ENCODE peak calls at places on chromosomes 11 and 22, in four cellular contexts. C is tibial nerve, A is stomach, Y is non-pigmented ciliary epithelial cell. K is an unnamed sample.

GRCh38 chr11:96012086-96012824 is 88.3 kb upstream of the MTMR2 start:
- DNase-seq in Y (peak), A (no peak), C (peak), K (no peak)

GRCh38 chr11:128884703-128885338 is 6.3 kb upstream of the KCNJ5 start:
- DNase-seq in A (peak), Y (no peak), C (peak), K (peak)

GRCh38 chr11:123516238-123516637 is 86.2 kb downstream of the GRAMD1B start:
- DNase-seq in A (no peak), Y (no peak), C (no peak), K (no peak)

GRCh38 chr11:126546191-126546590 is 190.7 kb downstream of the ST3GAL4 start:
- DNase-seq in Y (no peak), A (no peak), C (no peak), K (no peak)

GRCh38 chr11:6705905-6706535 is 22.9 kb upstream of the MRPL17 start:
- DNase-seq in A (peak), C (peak), Y (no peak), K (no peak)

GRCh38 chr22:29332886-29333496 is 17.5 kb upstream of the RASL10A start:
- DNase-seq in C (no peak), A (no peak), Y (no peak), K (no peak)

GRCh38 chr22:37549704-37550059 is 10.6 kb upstream of the CDC42EP1 start:
- DNase-seq in A (peak), Y (no peak), C (no peak), K (no peak)

GRCh38 chr22:32515074-32515473 is 40.5 kb downstream of the FBXO7 start:
- DNase-seq in Y (no peak), A (no peak), C (no peak), K (no peak)

GRCh38 chr22:30250713-30251267 is 4.2 kb upstream of the LIF start:
- DNase-seq in C (no peak), A (peak), Y (no peak), K (no peak)

GRCh38 chr11:64918056-64918455 is 1.0 kb upstream of the ATG2A start:
- DNase-seq in Y (no peak), A (no peak), C (no peak), K (no peak)

GRCh38 chr11:115471367-115471766 is 32.8 kb downstream of the CADM1 start:
- DNase-seq in Y (no peak), C (no peak), A (peak), K (no peak)

GRCh38 chr11:5364214-5364613 is 12.9 kb downstream of the OR51B6 start:
- DNase-seq in C (no peak), A (no peak), Y (peak), K (no peak)

GRCh38 chr22:46866591-46866990 is 104.1 kb downstream of the TBC1D22A start:
- DNase-seq in Y (peak), A (no peak), C (no peak), K (no peak)

GRCh38 chr11:97794876-97795275 is 1225.9 kb upstream of the CNTN5 start:
- DNase-seq in A (no peak), C (no peak), Y (peak), K (no peak)

GRCh38 chr22:20517422-20517821 is 10.0 kb downstream of the MED15 start:
- DNase-seq in A (no peak), C (no peak), Y (no peak), K (no peak)

GRCh38 chr11:31882951-31883392 is 71.8 kb upstream of the PAX6 start:
- DNase-seq in Y (no peak), A (no peak), C (no peak), K (no peak)

GRCh38 chr11:68783216-68783821 is 32.0 kb upstream of the TESMIN start:
- DNase-seq in C (no peak), Y (no peak), A (no peak), K (no peak)

GRCh38 chr22:39703890-39704658 is 133.5 kb downstream of the CACNA1I start:
- DNase-seq in A (no peak), C (no peak), Y (no peak), K (no peak)

GRCh38 chr11:76824980-76825725 is 35.6 kb upstream of the ACER3 start:
- DNase-seq in Y (no peak), C (no peak), A (no peak), K (no peak)

K was measured in cerebellar nuclear complex.